ENCODE peak calls at places on chromosomes 2 and 18, in nine cellular contexts. P is OCI-LY7; V is hepatocyte; Z is fibroblast of the aortic adventitia; R is thoracic aorta; F is fibroblast of mammary gland; N is WERI-Rb-1; I is CD8-positive, alpha-beta T cell; M is BE2C. H is an unnamed sample.

GRCh38 chr2:78263571-78263970 is 741.4 kb upstream of the LRRTM4 start:
- DNase-seq in R (no peak), M (no peak), Z (no peak), V (no peak), N (no peak), F (no peak), I (no peak), P (no peak), H (no peak)

GRCh38 chr2:176140130-176140519 is 10.6 kb downstream of the HOXD8 start:
- DNase-seq in M (peak), N (no peak), I (no peak), Z (no peak), R (no peak), V (no peak), P (no peak), F (peak), H (no peak)

GRCh38 chr2:66252002-66252545 is 182.9 kb upstream of the MEIS1 start:
- DNase-seq in F (no peak), M (no peak), N (no peak), I (no peak), P (no peak), V (no peak), Z (no peak), R (no peak), H (no peak)

GRCh38 chr2:238151628-238152235 is 7.0 kb upstream of the ERFE start:
- DNase-seq in F (no peak), M (no peak), Z (no peak), V (no peak), I (peak), N (no peak), P (no peak), R (no peak), H (no peak)

GRCh38 chr2:230908094-230908594 is 16.9 kb downstream of the GPR55 start:
- DNase-seq in N (no peak), Z (no peak), M (peak), F (no peak), V (no peak), R (no peak), P (no peak), I (no peak), H (no peak)

GRCh38 chr18:45687617-45688016 is 36.4 kb upstream of the SLC14A1 start:
- DNase-seq in Z (no peak), R (no peak), V (no peak), I (peak), F (no peak), P (no peak), N (no peak), M (no peak), H (no peak)

GRCh38 chr2:145800201-145801091 is 1280.5 kb upstream of the ZEB2 start:
- DNase-seq in F (peak), Z (peak), P (no peak), R (no peak), N (no peak), I (no peak), V (peak), M (no peak), H (peak)

GRCh38 chr2:2886934-2887333 is 490.7 kb downstream of the EIPR1 start:
- DNase-seq in N (no peak), V (no peak), P (no peak), M (no peak), Z (no peak), F (no peak), R (no peak), I (no peak), H (no peak)

GRCh38 chr2:58606799-58607198 is 365.7 kb upstream of the FANCL start:
- DNase-seq in N (no peak), P (no peak), I (no peak), M (no peak), Z (peak), V (no peak), R (no peak), F (peak), H (no peak)

GRCh38 chr2:222760301-222760897 is 88.9 kb downstream of the MOGAT1 start:
- DNase-seq in R (no peak), F (no peak), V (no peak), I (no peak), Z (no peak), N (no peak), P (no peak), M (no peak), H (no peak)

GRCh38 chr18:79754022-79754761 is 43.5 kb upstream of the KCNG2 start:
- DNase-seq in R (no peak), V (no peak), F (no peak), Z (no peak), P (no peak), I (no peak), M (no peak), N (no peak), H (no peak)

GRCh38 chr2:227862741-227863588 is 8.5 kb upstream of the DAW1 start:
- DNase-seq in R (no peak), N (no peak), M (no peak), V (peak), F (peak), P (no peak), I (no peak), Z (peak), H (no peak)

GRCh38 chr2:222651721-222652420 is 4.0 kb downstream of the FARSB start:
- DNase-seq in I (no peak), Z (no peak), F (peak), P (no peak), R (no peak), V (no peak), M (no peak), N (no peak), H (no peak)

GRCh38 chr2:127701193-127701650 is at the start of gene SFT2D3:
- DNase-seq in N (peak), P (peak), F (peak), V (peak), I (peak), M (peak), R (peak), Z (peak), H (peak)

GRCh38 chr2:168272225-168272624 is 24.8 kb upstream of the STK39 start:
- DNase-seq in N (no peak), M (no peak), I (no peak), Z (no peak), V (peak), R (no peak), F (no peak), P (no peak), H (no peak)

GRCh38 chr2:50564781-50565180 is 467.2 kb downstream of the NRXN1 start:
- DNase-seq in P (no peak), I (no peak), V (no peak), F (no peak), Z (no peak), N (no peak), R (no peak), M (no peak), H (no peak)

GRCh38 chr2:81148323-81148722 is 843.8 kb upstream of the LRRTM1 start:
- DNase-seq in Z (no peak), P (no peak), I (no peak), R (no peak), V (no peak), M (no peak), F (no peak), N (no peak), H (no peak)

GRCh38 chr2:11681722-11682589 is 12.0 kb upstream of the NTSR2 start:
- DNase-seq in F (no peak), P (peak), V (peak), M (peak), N (peak), R (no peak), I (peak), Z (no peak), H (no peak)

GRCh38 chr2:233486778-233487552 is 79.6 kb downstream of the USP40 start:
- DNase-seq in V (no peak), I (no peak), P (no peak), M (no peak), R (no peak), Z (peak), N (no peak), F (peak), H (no peak)

GRCh38 chr18:74191577-74191976 is 43.3 kb downstream of the TIMM21 start:
- DNase-seq in R (no peak), M (no peak), Z (no peak), N (no peak), F (no peak), I (no peak), V (no peak), P (no peak), H (no peak)

GRCh38 chr2:174985624-174986023 is 19.6 kb downstream of the CHN1 start:
- DNase-seq in R (no peak), M (no peak), F (peak), V (no peak), I (no peak), Z (peak), N (no peak), P (no peak), H (no peak)

GRCh38 chr18:40058811-40059570 is 1896.0 kb upstream of the PIK3C3 start:
- DNase-seq in N (no peak), F (no peak), R (no peak), I (no peak), V (no peak), Z (no peak), M (no peak), P (no peak), H (no peak)

GRCh38 chr2:99651930-99652670 is 162.3 kb upstream of the REV1 start:
- DNase-seq in I (no peak), F (no peak), Z (no peak), R (no peak), P (no peak), N (no peak), M (no peak), V (no peak), H (no peak)

GRCh38 chr2:201127570-201127969 is 11.6 kb downstream of the CFLAR start:
- DNase-seq in Z (peak), M (no peak), I (peak), F (peak), N (no peak), R (no peak), V (no peak), P (peak), H (no peak)

GRCh38 chr2:20541651-20542050 is 94.8 kb downstream of the RHOB start:
- DNase-seq in M (no peak), N (peak), F (no peak), V (no peak), P (no peak), Z (no peak), I (no peak), R (no peak), H (no peak)
- TF ChIP-seq CTCF in M (no peak), N (peak), F (no peak), V (no peak), P (no peak), Z (no peak), I (no peak), R (no peak), H (no peak)

GRCh38 chr18:62647179-62647578 is 68.2 kb upstream of the PHLPP1 start:
- DNase-seq in I (no peak), F (no peak), V (no peak), P (no peak), Z (no peak), R (no peak), N (no peak), M (no peak), H (no peak)

GRCh38 chr18:62655520-62656219 is 59.7 kb upstream of the PHLPP1 start:
- DNase-seq in P (no peak), F (no peak), M (no peak), Z (no peak), V (no peak), R (no peak), N (no peak), I (no peak), H (no peak)

DNA sequence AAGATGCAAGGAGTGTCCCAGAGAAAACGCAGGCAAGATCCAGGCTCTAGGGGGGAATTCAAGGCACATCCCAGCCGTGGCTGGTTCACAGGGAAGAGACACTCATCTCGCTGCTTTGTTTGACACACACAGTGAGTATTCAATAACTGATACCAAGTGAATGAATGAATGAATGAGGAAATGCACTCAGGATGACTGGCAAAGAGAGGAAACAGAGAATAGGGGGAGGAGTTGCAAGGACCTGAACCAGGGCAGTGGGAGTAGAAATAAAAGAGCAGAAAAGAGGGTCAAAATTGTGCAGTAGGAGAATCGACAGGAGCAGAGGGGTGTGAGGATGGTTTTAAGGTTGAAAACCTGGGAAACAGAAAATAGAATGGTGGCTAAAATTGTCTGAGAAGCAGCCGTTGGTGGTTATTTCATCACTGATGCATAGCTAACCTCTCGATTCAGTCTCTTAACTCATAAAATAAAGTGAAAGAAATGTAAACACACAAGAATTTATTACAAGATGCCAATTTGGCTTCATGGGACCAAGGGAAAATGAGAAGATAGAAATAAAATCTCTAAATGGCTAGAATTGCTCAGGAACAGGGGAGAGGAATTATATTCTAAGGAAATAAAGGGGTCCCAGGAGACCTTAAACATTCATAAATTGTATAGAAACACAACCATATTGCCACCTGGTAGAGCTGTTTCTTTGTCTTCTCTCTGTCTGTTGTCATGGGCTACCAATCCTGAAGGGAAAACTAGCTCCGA is 63.9 kb upstream of the PHLPP1 start:
- DNase-seq in F (no peak), M (no peak), Z (peak), R (no peak), V (no peak), I (no peak), N (no peak), P (peak), H (no peak)
- H3K4me3 ChIP-seq in F (no peak), M (peak), Z (no peak), R (no peak), V (no peak), I (no peak), N (no peak), P (peak), H (peak)

GRCh38 chr2:118969025-118969733 is 27.2 kb downstream of the MARCO start:
- DNase-seq in I (no peak), P (no peak), R (no peak), Z (no peak), N (no peak), F (peak), V (no peak), M (no peak), H (no peak)

GRCh38 chr2:118970396-118971135 is 28.6 kb downstream of the MARCO start:
- DNase-seq in R (no peak), N (no peak), M (no peak), F (no peak), V (no peak), Z (no peak), I (no peak), P (no peak), H (no peak)

GRCh38 chr2:118969734-118970395 is 27.9 kb downstream of the MARCO start:
- DNase-seq in F (no peak), R (no peak), P (no peak), V (no peak), M (no peak), N (no peak), I (no peak), Z (no peak), H (no peak)

GRCh38 chr2:118973542-118973951 is 31.6 kb downstream of the MARCO start:
- DNase-seq in M (no peak), V (peak), F (peak), R (no peak), I (no peak), Z (peak), N (no peak), P (no peak), H (no peak)

GRCh38 chr2:118971245-118972122 is 29.5 kb downstream of the MARCO start:
- DNase-seq in N (no peak), V (no peak), M (no peak), Z (no peak), R (no peak), F (no peak), P (no peak), I (no peak), H (no peak)
- TF ChIP-seq CTCF in N (no peak), V (no peak), M (no peak), Z (no peak), R (no peak), F (no peak), P (no peak), I (no peak), H (no peak)

GRCh38 chr2:68770271-68771111 is 35.9 kb downstream of the ARHGAP25 start:
- DNase-seq in F (no peak), V (no peak), Z (no peak), N (no peak), R (no peak), P (peak), I (no peak), M (no peak), H (no peak)
- H3K4me3 ChIP-seq in F (no peak), V (no peak), Z (no peak), N (no peak), R (no peak), P (peak), I (peak), M (no peak), H (no peak)

GRCh38 chr18:62737474-62737873 is 22.1 kb downstream of the PHLPP1 start:
- DNase-seq in I (no peak), F (no peak), V (no peak), N (no peak), R (no peak), M (no peak), Z (no peak), P (no peak), H (no peak)
- TF ChIP-seq CTCF in I (no peak), F (no peak), V (no peak), N (no peak), R (no peak), M (no peak), Z (no peak), P (no peak), H (no peak)

H was measured in GM12864.